ENCODE peak calls at places on chromosomes 12 and 14, in nine cellular contexts. W, F, Y, B, Z, S, O, Q and E are unnamed samples.

GRCh38 chr12:7801460-7801859 is 12.3 kb downstream of the NANOG start:
- DNase-seq in S (no peak), F (no peak), W (no peak), Q (no peak), O (no peak), Y (no peak), B (no peak), Z (no peak), E (no peak)

GRCh38 chr12:88639361-88639760 is 59.1 kb upstream of the KITLG start:
- DNase-seq in Y (no peak), B (no peak), W (no peak), Q (no peak), F (no peak), Z (no peak), O (no peak), S (no peak), E (no peak)

GRCh38 chr14:68585690-68586089 is 207.2 kb downstream of the ZFP36L1 start:
- DNase-seq in Y (no peak), F (no peak), B (no peak), Q (peak; percentile 41), O (no peak), S (no peak), W (no peak), Z (no peak), E (no peak)

GRCh38 chr12:132955094-132955932 is 793 bp downstream of the ZNF605 start:
- DNase-seq in Y (peak; percentile 41), Q (peak; percentile 59), S (peak; percentile 53), Z (no peak), O (peak; percentile 28), B (peak; percentile 26), F (peak; percentile 19), W (no peak), E (peak; percentile 61)

GRCh38 chr12:181921-182320 is 32.0 kb downstream of the SLC6A12 start:
- DNase-seq in F (no peak), B (peak; percentile 11), O (no peak), Q (no peak), W (no peak), Y (no peak), Z (no peak), S (no peak), E (no peak)

GRCh38 chr14:64089920-64090319 is 204.3 kb downstream of the ESR2 start:
- DNase-seq in O (no peak), F (no peak), Z (no peak), Y (no peak), Q (no peak), B (no peak), S (no peak), W (no peak), E (no peak)

GRCh38 chr14:53285806-53286205 is 132.7 kb upstream of the DDHD1 start:
- DNase-seq in W (no peak), Q (no peak), S (no peak), B (no peak), Z (no peak), F (no peak), O (no peak), Y (no peak), E (no peak)

GRCh38 chr14:104873380-104874055 is 8.4 kb downstream of the CEP170B start:
- DNase-seq in B (no peak), W (no peak), Y (no peak), S (no peak), Q (no peak), F (no peak), Z (no peak), O (no peak), E (no peak)

GRCh38 chr12:17079251-17079909 is 473.4 kb upstream of the LMO3 start:
- DNase-seq in Q (no peak), Z (no peak), Y (no peak), W (no peak), O (no peak), S (no peak), F (no peak), B (no peak), E (no peak)

GRCh38 chr14:105866841-105867321 is 340.5 kb downstream of the TMEM121 start:
- DNase-seq in Y (no peak), Z (peak; percentile 6), S (no peak), W (peak; percentile 35), Q (peak; percentile 16), B (no peak), O (peak; percentile 15), F (no peak), E (no peak)

GRCh38 chr12:19167708-19168107 is 38.2 kb downstream of the PLEKHA5 start:
- DNase-seq in Z (no peak), Q (no peak), S (no peak), Y (no peak), O (no peak), W (no peak), F (no peak), B (no peak), E (no peak)

DNA sequence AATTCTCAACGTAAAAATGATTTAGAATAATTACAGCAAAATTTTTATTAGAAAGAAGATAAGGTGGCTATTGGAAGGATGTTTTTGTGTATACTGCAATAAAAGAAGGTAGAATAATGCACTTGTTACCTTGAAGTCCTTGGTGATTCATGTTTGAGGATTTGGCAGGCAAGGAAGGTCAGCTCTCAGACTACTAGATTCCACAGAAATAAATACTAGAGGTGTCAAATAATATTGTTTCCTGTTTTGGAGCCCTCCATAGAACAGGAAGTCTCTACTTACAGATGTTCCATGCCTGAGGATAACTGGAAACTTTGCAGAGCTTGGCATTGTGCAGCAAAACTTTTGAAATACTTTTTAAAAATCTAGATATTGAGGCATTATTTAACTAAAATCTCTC is 284.3 kb upstream of the SYT1 start:
- DNase-seq in F (no peak), Z (no peak), O (no peak), Q (no peak), W (no peak), S (no peak), B (no peak), Y (no peak), E (no peak)
- H3K4me3 ChIP-seq in F (no peak overlapping the region), Z (no peak overlapping the region), O (no peak overlapping the region), Q (no peak overlapping the region), W (no peak overlapping the region), S (no peak overlapping the region), B (no peak overlapping the region), Y (no peak overlapping the region), E (no peak overlapping the region)

GRCh38 chr14:36654185-36655053 is 7.2 kb upstream of the PAX9 start:
- DNase-seq in O (no peak), Z (no peak), Q (no peak), Y (no peak), S (no peak), B (no peak), W (no peak), F (no peak), E (no peak)

GRCh38 chr14:36655054-36655381 is 6.6 kb upstream of the PAX9 start:
- DNase-seq in F (no peak), Q (no peak), O (no peak), W (no peak), Z (no peak), S (no peak), Y (no peak), B (no peak), E (no peak)

GRCh38 chr14:36655963-36656768 is 5.5 kb upstream of the PAX9 start:
- DNase-seq in S (no peak), F (peak; percentile 32), Y (no peak), B (no peak), W (no peak), Q (no peak), O (no peak), Z (no peak), E (no peak)

GRCh38 chr14:36656769-36657408 is 4.8 kb upstream of the PAX9 start:
- DNase-seq in S (no peak), W (no peak), F (no peak), Q (no peak), Z (no peak), O (no peak), B (no peak), Y (no peak), E (no peak)

GRCh38 chr14:36655571-36655962 is 6.1 kb upstream of the PAX9 start:
- DNase-seq in Y (no peak), Q (no peak), O (no peak), F (no peak), B (no peak), Z (no peak), S (no peak), W (no peak), E (no peak)
- H3K27ac ChIP-seq in Y (no peak overlapping the region), Q (no peak overlapping the region), O (no peak overlapping the region), F (no peak overlapping the region), B (no peak overlapping the region), Z (no peak overlapping the region), S (no peak overlapping the region), W (no peak overlapping the region), E (no peak overlapping the region)

GRCh38 chr14:100317897-100318808 is 5.0 kb upstream of the SLC25A47 start:
- DNase-seq in O (peak; percentile 74), W (no peak), Y (peak; percentile 76), F (peak; percentile 78), Z (peak; percentile 64), B (peak; percentile 81), Q (peak; percentile 87), S (peak; percentile 71), E (peak; percentile 74)
- TF ChIP-seq CTCF in O (peak; percentile 92), W (peak; percentile 92), Y (peak; percentile 94), F (peak; percentile 92), Z (peak; percentile 87), B (peak; percentile 90), Q (peak; percentile 73), S (peak; percentile 85), E (peak; percentile 87)

GRCh38 chr12:14962797-14963196 is 1.4 kb upstream of the ARHGDIB start:
- DNase-seq in O (no peak), S (no peak), F (no peak), B (no peak), Q (no peak), W (no peak), Y (no peak), Z (no peak), E (no peak)

GRCh38 chr12:14962180-14962579 is 779 bp upstream of the ARHGDIB start:
- DNase-seq in O (no peak), F (no peak), Q (no peak), Y (no peak), Z (no peak), B (no peak), W (no peak), S (no peak), E (no peak)

GRCh38 chr12:14960548-14961465 is 594 bp downstream of the ARHGDIB start:
- DNase-seq in S (no peak), Z (peak; percentile 39), Q (no peak), B (peak; percentile 55), W (no peak), F (peak; percentile 21), O (no peak), Y (peak; percentile 60), E (no peak)

GRCh38 chr12:14959916-14960315 is 1.5 kb downstream of the ARHGDIB start:
- DNase-seq in F (no peak), Y (no peak), O (no peak), W (no peak), Q (no peak), S (no peak), B (no peak), Z (no peak), E (no peak)

DNA sequence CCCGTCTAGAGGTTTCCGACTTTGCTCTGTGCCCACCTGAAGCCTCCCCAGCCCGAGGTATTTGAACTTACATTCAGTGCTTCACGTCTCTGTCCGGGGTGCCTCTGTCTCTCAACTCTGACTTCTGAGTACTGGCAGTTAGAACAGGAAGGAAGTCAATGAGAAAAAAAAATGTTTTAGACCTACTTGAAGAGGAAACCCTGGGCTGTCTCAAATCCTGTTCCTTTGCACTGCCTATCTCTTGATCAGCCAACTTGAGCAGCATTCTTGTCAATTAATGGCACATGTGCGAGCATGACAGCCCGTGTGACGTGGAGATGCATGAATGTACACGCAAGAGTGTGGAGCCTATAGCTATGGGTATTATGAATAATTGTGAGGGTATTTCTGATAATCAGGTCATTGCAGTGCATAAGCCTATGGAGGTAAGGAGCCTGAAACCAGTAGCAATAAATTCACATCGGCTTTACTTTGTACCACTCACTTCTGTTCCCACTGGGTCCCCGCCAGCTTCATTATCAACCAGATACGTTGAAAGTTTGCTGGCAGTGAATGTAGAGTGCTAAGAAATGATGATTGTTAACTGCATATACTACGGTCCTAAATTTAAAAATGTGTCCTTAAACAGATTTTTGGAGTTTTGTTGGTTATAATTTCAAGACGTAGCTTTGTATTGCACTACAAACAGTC is at the start of gene ARHGDIB:
- DNase-seq in O (peak; percentile 51), Z (peak; percentile 42), B (peak; percentile 32), Y (peak; percentile 40), F (peak; percentile 58), W (no peak), S (no peak), Q (no peak), E (no peak)
- H3K4me3 ChIP-seq in O (peak within 1 kb of the TSS; percentile 42), Z (peak within 1 kb of the TSS; percentile 44), B (peak within 1 kb of the TSS; percentile 66), Y (peak within 1 kb of the TSS; percentile 52), F (peak within 1 kb of the TSS; percentile 20), W (peak within 1 kb of the TSS; percentile 63), S (peak within 1 kb of the TSS; percentile 36), Q (peak within 1 kb of the TSS; percentile 35), E (peak within 1 kb of the TSS; percentile 41)